ENCODE peak calls at places on chromosomes 5 and 9, in six cellular contexts. J, R, H, B, P and Q are unnamed samples.
A peak's percentile ranks its signal among the peaks of the same experiment; 100 is the strongest.

GRCh38 chr5:150209020-150209635 is 19.3 kb downstream of the SLC6A7 start:
- DNase-seq in H (peak; percentile 69), R (no peak), J (peak; percentile 85), P (no peak), B (no peak), Q (no peak)

GRCh38 chr5:157431544-157432200 is 28.3 kb upstream of the NIPAL4 start:
- DNase-seq in H (peak; percentile 69), P (no peak), J (peak; percentile 58), R (no peak), B (no peak), Q (no peak)

GRCh38 chr5:151002250-151002649 is 18.1 kb upstream of the GPX3 start:
- DNase-seq in H (peak; percentile 64), B (no peak), P (peak; percentile 74), R (no peak), J (peak; percentile 16), Q (no peak)

GRCh38 chr9:104931256-104931655 is 3.3 kb upstream of the ABCA1 start:
- DNase-seq in J (peak; percentile 26), R (no peak), P (no peak), H (no peak), B (no peak), Q (no peak)

GRCh38 chr9:34403554-34404380 is 27.1 kb upstream of the MYORG start:
- DNase-seq in R (peak; percentile 64), P (peak; percentile 89), B (peak; percentile 59), H (peak; percentile 58), J (peak; percentile 43), Q (no peak)

GRCh38 chr9:95529910-95530309 is 13.1 kb upstream of the PTCH1 start:
- DNase-seq in R (no peak), B (no peak), J (no peak), H (no peak), P (no peak), Q (no peak)

GRCh38 chr9:136447173-136447778 is 7.6 kb upstream of the INPP5E start:
- DNase-seq in J (no peak), B (no peak), R (no peak), P (no peak), H (no peak), Q (no peak)

GRCh38 chr5:181031716-181032115 is 8.3 kb upstream of the BTNL9 start:
- DNase-seq in R (no peak), B (no peak), P (no peak), J (no peak), H (no peak), Q (no peak)

GRCh38 chr9:87604886-87605588 is 107.4 kb downstream of the DAPK1 start:
- DNase-seq in B (no peak), P (no peak), H (no peak), J (no peak), R (no peak), Q (no peak)

GRCh38 chr5:1322955-1323802 is 21.7 kb downstream of the CLPTM1L start:
- DNase-seq in H (no peak), B (no peak), J (no peak), R (no peak), P (peak; percentile 78), Q (peak; percentile 66)

GRCh38 chr5:133934822-133935793 is 33.3 kb downstream of the C5orf15 start:
- DNase-seq in R (no peak), B (no peak), P (no peak), H (no peak), J (no peak), Q (no peak)

GRCh38 chr5:179371123-179371515 is 25.9 kb upstream of the ADAMTS2 start:
- DNase-seq in R (no peak), H (peak; percentile 6), P (no peak), J (no peak), B (no peak), Q (no peak)

GRCh38 chr5:10555134-10555733 is 8.6 kb upstream of the ANKRD33B start:
- DNase-seq in J (peak; percentile 89), P (peak; percentile 80), R (no peak), B (no peak), H (peak; percentile 79), Q (no peak)

GRCh38 chr9:131238402-131239021 is 37.8 kb downstream of the FAM78A start:
- DNase-seq in J (peak; percentile 91), P (no peak), H (peak; percentile 23), B (peak; percentile 50), R (no peak), Q (no peak)

GRCh38 chr5:168249923-168250322 is 41.5 kb upstream of the WWC1 start:
- DNase-seq in H (no peak), R (no peak), P (no peak), B (no peak), J (no peak), Q (no peak)

GRCh38 chr5:168251308-168251707 is 40.1 kb upstream of the WWC1 start:
- DNase-seq in H (no peak), R (no peak), J (no peak), B (no peak), P (no peak), Q (no peak)

DNA sequence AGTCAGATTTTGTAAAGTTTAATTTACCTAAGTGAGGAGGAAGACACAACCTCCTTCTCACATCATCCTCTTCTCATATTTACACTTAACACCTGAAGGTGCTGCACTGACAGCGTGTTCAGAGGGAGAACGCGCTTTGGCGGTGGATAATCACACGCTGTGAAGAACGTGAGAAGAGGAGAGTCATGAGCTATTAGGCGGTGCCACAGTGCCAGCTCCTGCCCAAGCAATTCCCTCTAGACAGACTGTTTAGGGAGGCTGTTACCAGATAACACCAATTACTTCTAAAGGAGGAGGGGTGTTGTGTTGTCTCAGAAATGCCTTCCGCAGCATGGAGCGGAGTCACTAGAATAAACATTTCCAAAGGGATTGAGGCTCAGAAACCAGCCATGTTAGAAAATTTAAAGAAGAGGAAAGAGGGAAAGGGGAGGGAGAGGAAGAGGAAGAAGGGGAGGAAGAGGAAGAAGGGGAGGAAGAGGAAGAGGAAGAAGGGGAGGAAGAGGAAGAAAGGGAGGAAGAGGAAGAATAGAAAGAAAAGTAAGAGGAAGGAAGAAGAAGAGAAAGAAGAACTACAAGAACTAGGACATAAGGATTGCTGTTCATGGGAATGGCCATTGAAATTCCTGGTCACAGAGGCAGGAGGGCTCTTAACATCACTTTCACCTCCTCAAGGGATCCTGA is 37.3 kb upstream of the WWC1 start:
- DNase-seq in H (no peak), P (no peak), B (no peak), R (no peak), J (no peak), Q (no peak)
- TF ChIP-seq CTCF in H (no peak), P (no peak), B (no peak), R (no peak), J (no peak), Q (no peak)

GRCh38 chr9:127206666-127207065 is 57.9 kb upstream of the GARNL3 start:
- DNase-seq in P (no peak), H (no peak), B (no peak), J (no peak), R (no peak), Q (no peak)

GRCh38 chr9:127205952-127206351 is 58.6 kb upstream of the GARNL3 start:
- DNase-seq in P (no peak), B (no peak), R (no peak), H (no peak), J (no peak), Q (no peak)

GRCh38 chr9:127202461-127203139 is 62.0 kb upstream of the GARNL3 start:
- DNase-seq in B (peak; percentile 12), H (no peak), P (no peak), R (no peak), J (no peak), Q (no peak)

GRCh38 chr9:127203501-127204327 is 60.9 kb upstream of the GARNL3 start:
- DNase-seq in P (no peak), J (no peak), H (no peak), B (peak; percentile 10), R (no peak), Q (no peak)

DNA sequence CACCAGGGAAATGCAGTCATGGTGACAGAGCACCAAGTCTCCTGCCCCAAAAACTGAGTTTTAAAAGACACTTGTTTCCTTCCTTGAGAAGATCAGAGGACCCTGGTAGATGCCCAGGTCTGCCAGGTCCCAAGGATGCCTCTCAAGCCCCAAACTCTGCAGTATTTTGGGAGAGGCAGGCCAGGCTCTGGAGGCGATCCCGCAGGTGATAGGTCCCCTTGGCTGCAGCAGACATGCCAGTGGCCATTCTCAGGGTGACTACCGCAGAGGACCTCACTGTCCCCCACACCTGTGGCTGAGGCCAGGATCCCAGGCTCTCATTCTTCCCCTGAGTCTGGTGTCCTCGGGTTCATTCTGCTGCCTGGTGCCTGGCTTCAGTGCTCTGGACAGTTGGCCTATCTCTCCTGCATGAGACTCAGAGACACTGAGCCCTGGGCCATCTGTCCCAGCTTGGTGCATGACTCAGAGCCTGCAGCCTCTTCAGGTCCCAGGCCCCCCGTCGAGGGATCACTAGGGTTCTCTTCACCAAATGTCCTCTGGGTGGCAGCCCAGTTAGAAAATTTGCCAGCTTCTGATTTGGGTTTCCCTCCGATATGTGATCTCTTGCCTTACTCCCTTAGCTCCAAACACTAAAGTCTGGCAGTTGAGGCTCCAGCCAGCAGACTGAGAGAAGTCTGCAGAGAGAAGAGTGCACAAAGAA is 59.7 kb upstream of the GARNL3 start:
- DNase-seq in J (no peak), P (no peak), B (peak; percentile 20), H (peak; percentile 36), R (no peak), Q (no peak)
- TF ChIP-seq CTCF in J (no peak), P (no peak), B (peak; percentile 41), H (peak; percentile 21), R (peak; percentile 46), Q (peak; percentile 33)

GRCh38 chr9:124795881-124796415 is 19.0 kb downstream of the OLFML2A start:
- DNase-seq in H (no peak), P (no peak), B (peak; percentile 48), R (peak; percentile 62), J (peak; percentile 55), Q (no peak)

GRCh38 chr9:124797343-124798103 is 20.6 kb downstream of the OLFML2A start:
- DNase-seq in H (no peak), P (no peak), J (no peak), R (no peak), B (peak; percentile 37), Q (no peak)

GRCh38 chr9:124792257-124792975 is 15.5 kb downstream of the OLFML2A start:
- DNase-seq in P (no peak), B (no peak), H (no peak), J (no peak), R (no peak), Q (no peak)

GRCh38 chr9:124792976-124793594 is 16.2 kb downstream of the OLFML2A start:
- DNase-seq in J (no peak), B (no peak), P (no peak), H (peak; percentile 95), R (no peak), Q (no peak)

GRCh38 chr9:124794902-124795491 is 18.1 kb downstream of the OLFML2A start:
- DNase-seq in H (no peak), B (no peak), R (no peak), P (no peak), J (no peak), Q (no peak)
- TF ChIP-seq CTCF in H (no peak), B (peak; percentile 40), R (peak; percentile 28), P (no peak), J (no peak), Q (no peak)

GRCh38 chr5:19064094-19064493 is 923.9 kb downstream of the CDH18 start:
- DNase-seq in B (no peak), J (no peak), H (no peak), R (no peak), P (no peak), Q (no peak)

GRCh38 chr5:19067741-19068140 is 920.3 kb downstream of the CDH18 start:
- DNase-seq in J (no peak), B (no peak), H (no peak), P (no peak), R (no peak), Q (no peak)
- TF ChIP-seq CTCF in J (no peak), B (no peak), H (no peak), P (no peak), R (no peak), Q (no peak)